ENCODE peak calls at places on chromosomes 13 and 19, in seven cellular contexts. One of them, this sample, is unnamed.

GRCh38 chr13:27533155-27533643 is 82.8 kb upstream of the MTIF3 start:
- DNase-seq in right cardiac atrium: peak; percentile 96
- DNase-seq in ovary: peak; percentile 82
- DNase-seq in endodermal cell: peak; percentile 96
- DNase-seq in breast epithelium: peak; percentile 52
- DNase-seq in GM04504: peak; percentile 40
- DNase-seq in M059J: peak; percentile 73
- DNase-seq in this sample: peak; percentile 92

GRCh38 chr13:59684105-59684504 is 479.6 kb downstream of the DIAPH3 start:
- DNase-seq in right cardiac atrium: no peak
- DNase-seq in ovary: no peak
- DNase-seq in endodermal cell: no peak
- DNase-seq in breast epithelium: no peak
- DNase-seq in GM04504: no peak
- DNase-seq in M059J: no peak
- DNase-seq in this sample: no peak

GRCh38 chr13:25095862-25096453 is at the start of gene PABPC3:
- DNase-seq in right cardiac atrium: no peak
- DNase-seq in ovary: no peak
- DNase-seq in endodermal cell: no peak
- DNase-seq in breast epithelium: no peak
- DNase-seq in GM04504: no peak
- DNase-seq in M059J: no peak
- DNase-seq in this sample: peak; percentile 56

GRCh38 chr13:79710376-79710775 is 229.4 kb downstream of the NDFIP2 start:
- DNase-seq in right cardiac atrium: no peak
- DNase-seq in ovary: no peak
- DNase-seq in endodermal cell: no peak
- DNase-seq in breast epithelium: no peak
- DNase-seq in GM04504: no peak
- DNase-seq in M059J: peak; percentile 59
- DNase-seq in this sample: no peak

GRCh38 chr19:42401365-42402303 is 11.5 kb upstream of the CNFN start:
- DNase-seq in right cardiac atrium: peak; percentile 91
- DNase-seq in ovary: peak; percentile 88
- DNase-seq in endodermal cell: peak; percentile 97
- DNase-seq in breast epithelium: peak; percentile 85
- DNase-seq in GM04504: no peak
- DNase-seq in M059J: peak; percentile 64
- DNase-seq in this sample: peak; percentile 93

GRCh38 chr19:40394816-40395210 is 4.8 kb upstream of the HIPK4 start:
- DNase-seq in right cardiac atrium: no peak
- DNase-seq in ovary: no peak
- DNase-seq in endodermal cell: no peak
- DNase-seq in breast epithelium: no peak
- DNase-seq in GM04504: no peak
- DNase-seq in M059J: no peak
- DNase-seq in this sample: no peak

GRCh38 chr19:58466089-58466759 is 656 bp upstream of the ZNF324 start:
- DNase-seq in right cardiac atrium: no peak
- DNase-seq in ovary: no peak
- DNase-seq in endodermal cell: no peak
- DNase-seq in breast epithelium: no peak
- DNase-seq in GM04504: no peak
- DNase-seq in M059J: no peak
- DNase-seq in this sample: no peak

GRCh38 chr19:55189424-55189823 is 9.3 kb upstream of the SYT5 start:
- DNase-seq in right cardiac atrium: no peak
- DNase-seq in ovary: no peak
- DNase-seq in endodermal cell: no peak
- DNase-seq in breast epithelium: peak; percentile 66
- DNase-seq in GM04504: peak; percentile 76
- DNase-seq in M059J: peak; percentile 96
- DNase-seq in this sample: no peak

GRCh38 chr13:35718084-35718483 is 241.6 kb upstream of the MAB21L1 start:
- DNase-seq in right cardiac atrium: no peak
- DNase-seq in ovary: no peak
- DNase-seq in endodermal cell: no peak
- DNase-seq in breast epithelium: no peak
- DNase-seq in GM04504: no peak
- DNase-seq in M059J: no peak
- DNase-seq in this sample: no peak

GRCh38 chr19:32464279-32464678 is 58.7 kb downstream of the DPY19L3 start:
- DNase-seq in right cardiac atrium: no peak
- DNase-seq in ovary: no peak
- DNase-seq in endodermal cell: no peak
- DNase-seq in breast epithelium: no peak
- DNase-seq in GM04504: no peak
- DNase-seq in M059J: peak; percentile 22
- DNase-seq in this sample: no peak

GRCh38 chr13:66660013-66660804 is 569.9 kb downstream of the PCDH9 start:
- DNase-seq in right cardiac atrium: no peak
- DNase-seq in ovary: no peak
- DNase-seq in endodermal cell: no peak
- DNase-seq in breast epithelium: no peak
- DNase-seq in GM04504: no peak
- DNase-seq in M059J: no peak
- DNase-seq in this sample: no peak

GRCh38 chr13:106753241-106753640 is 185.3 kb upstream of the ARGLU1 start:
- DNase-seq in right cardiac atrium: peak; percentile 65
- DNase-seq in ovary: no peak
- DNase-seq in endodermal cell: no peak
- DNase-seq in breast epithelium: no peak
- DNase-seq in GM04504: no peak
- DNase-seq in M059J: no peak
- DNase-seq in this sample: no peak

GRCh38 chr19:40567040-40567749 is 9.5 kb upstream of the SHKBP1 start:
- DNase-seq in right cardiac atrium: no peak
- DNase-seq in ovary: no peak
- DNase-seq in endodermal cell: no peak
- DNase-seq in breast epithelium: no peak
- DNase-seq in GM04504: no peak
- DNase-seq in M059J: no peak
- DNase-seq in this sample: no peak

This sample was measured in testis.